ENCODE peak calls at places on chromosomes 5 and 9, in five cellular contexts. T is A549, L is GM06990, E is Caco-2, W is choroid plexus epithelial cell. G is an unnamed sample.
A peak's percentile ranks its signal among the peaks of the same experiment; 100 is the strongest.

GRCh38 chr5:134500699-134501430 is 24.6 kb upstream of the JADE2 start:
- DNase-seq in T (no peak), E (no peak), L (no peak), W (no peak), G (no peak)

GRCh38 chr9:35476596-35476995 is 13.3 kb upstream of the RUSC2 start:
- DNase-seq in L (no peak), T (no peak), E (no peak), W (no peak), G (no peak)

GRCh38 chr5:14428302-14429081 is 153.1 kb upstream of the OTULINL start:
- DNase-seq in L (no peak), T (no peak), W (peak; percentile 74), E (no peak), G (no peak)

GRCh38 chr9:93827545-93828330 is 127.4 kb downstream of the BARX1 start:
- DNase-seq in T (peak; percentile 62), L (peak; percentile 43), E (peak; percentile 43), W (peak; percentile 61), G (peak; percentile 10)

GRCh38 chr9:136155576-136155975 is 36.9 kb upstream of the TMEM250 start:
- DNase-seq in L (no peak), T (no peak), E (no peak), W (no peak), G (no peak)

GRCh38 chr5:53426517-53426839 is 54.0 kb upstream of the FST start:
- DNase-seq in W (no peak), L (no peak), T (no peak), E (no peak), G (no peak)

GRCh38 chr9:136537411-136537810 is 8.4 kb downstream of the NOTCH1 start:
- DNase-seq in W (no peak), L (no peak), E (no peak), T (no peak), G (no peak)

GRCh38 chr5:136686192-136686872 is 321.0 kb upstream of the TRPC7 start:
- DNase-seq in L (no peak), W (peak; percentile 80), E (peak; percentile 36), T (peak; percentile 27), G (no peak)

GRCh38 chr5:116453920-116454319 is 120.7 kb downstream of the SEMA6A start:
- DNase-seq in E (no peak), W (peak; percentile 21), T (no peak), L (no peak), G (no peak)

GRCh38 chr5:17991775-17992174 is 357.5 kb downstream of the TAF11L14 start:
- DNase-seq in L (no peak), E (no peak), T (no peak), W (peak; percentile 13), G (no peak)

GRCh38 chr9:99231708-99232107 is 9.6 kb downstream of the SEC61B start:
- DNase-seq in W (peak; percentile 51), L (no peak), T (peak; percentile 7), E (peak; percentile 44), G (no peak)

GRCh38 chr5:180839935-180840334 is 21.1 kb downstream of the ZFP62 start:
- DNase-seq in W (no peak), E (no peak), L (no peak), T (no peak), G (no peak)

GRCh38 chr9:122186301-122186700 is 26.6 kb downstream of the MORN5 start:
- DNase-seq in W (no peak), T (no peak), L (no peak), E (peak; percentile 28), G (no peak)
- TF ChIP-seq CTCF in W (no peak), T (no peak), L (no peak), E (no peak), G (no peak)

GRCh38 chr5:149113669-149114068 is 27.6 kb upstream of the ABLIM3 start:
- DNase-seq in T (no peak), E (no peak), W (peak; percentile 78), L (no peak), G (peak; percentile 46)

GRCh38 chr5:149114403-149115312 is 26.6 kb upstream of the ABLIM3 start:
- DNase-seq in T (peak; percentile 75), W (peak; percentile 92), L (peak; percentile 1), E (peak; percentile 79), G (peak; percentile 69)

GRCh38 chr5:149118463-149118862 is 22.8 kb upstream of the ABLIM3 start:
- DNase-seq in W (no peak), T (no peak), E (no peak), L (no peak), G (no peak)

GRCh38 chr5:149121145-149121544 is 20.1 kb upstream of the ABLIM3 start:
- DNase-seq in E (no peak), T (no peak), W (no peak), L (no peak), G (no peak)

GRCh38 chr5:149117970-149118369 is 23.3 kb upstream of the ABLIM3 start:
- DNase-seq in T (no peak), E (no peak), L (no peak), W (no peak), G (no peak)
- TF ChIP-seq CTCF in T (no peak), E (no peak), L (no peak), W (no peak), G (no peak)

GRCh38 chr5:31478901-31479300 is 53.0 kb downstream of the DROSHA start:
- DNase-seq in L (no peak), E (no peak), W (peak; percentile 39), T (no peak), G (no peak)

GRCh38 chr5:31479706-31480105 is 52.2 kb downstream of the DROSHA start:
- DNase-seq in W (no peak), T (no peak), L (no peak), E (no peak), G (no peak)

GRCh38 chr5:31477971-31478370 is 53.9 kb downstream of the DROSHA start:
- DNase-seq in E (no peak), T (no peak), L (no peak), W (no peak), G (no peak)

GRCh38 chr5:31476607-31477200 is 55.2 kb downstream of the DROSHA start:
- DNase-seq in E (no peak), L (no peak), T (no peak), W (no peak), G (no peak)

DNA sequence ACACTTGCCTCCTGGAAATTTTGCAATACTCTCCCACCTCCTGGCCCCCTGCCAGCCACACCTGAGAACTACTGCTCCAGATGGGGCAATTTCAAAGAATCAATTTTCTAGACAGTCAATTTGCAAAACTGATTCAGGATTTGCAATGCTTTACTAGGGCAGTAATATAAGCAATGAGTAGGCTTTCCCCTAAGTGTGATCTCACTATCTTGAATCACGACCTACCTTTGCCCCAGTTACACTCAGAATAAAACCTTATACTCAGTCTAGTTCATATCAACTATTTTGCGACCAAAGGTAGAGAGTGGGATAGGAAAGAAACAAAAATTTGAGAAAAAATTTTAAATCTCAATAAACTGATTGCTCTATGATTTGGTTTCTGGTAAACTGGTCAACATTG is 54.4 kb downstream of the DROSHA start:
- DNase-seq in W (no peak), T (no peak), L (no peak), E (no peak), G (no peak)
- TF ChIP-seq CTCF in W (no peak), T (no peak), L (no peak), E (no peak), G (no peak)

GRCh38 chr9:128809831-128810230 is 8.5 kb upstream of the ENDOG start:
- DNase-seq in W (no peak), T (no peak), L (no peak), E (no peak), G (no peak)
- TF ChIP-seq CTCF in W (peak; percentile 12), T (no peak), L (no peak), E (no peak), G (no peak)

GRCh38 chr5:67339219-67339767 is 142.7 kb upstream of the CD180 start:
- DNase-seq in T (no peak), W (no peak), L (no peak), E (no peak), G (no peak)

GRCh38 chr5:67341478-67341877 is 144.9 kb upstream of the CD180 start:
- DNase-seq in L (no peak), W (no peak), T (no peak), E (no peak), G (no peak)

GRCh38 chr5:67337751-67338150 is 141.2 kb upstream of the CD180 start:
- DNase-seq in E (no peak), T (no peak), W (no peak), L (no peak), G (no peak)

GRCh38 chr5:67335391-67335790 is 138.8 kb upstream of the CD180 start:
- DNase-seq in W (no peak), T (no peak), E (no peak), L (no peak), G (no peak)

GRCh38 chr5:67338416-67338815 is 141.8 kb upstream of the CD180 start:
- DNase-seq in W (peak; percentile 28), L (no peak), E (no peak), T (no peak), G (no peak)
- TF ChIP-seq CTCF in W (no peak), L (no peak), E (no peak), T (no peak), G (no peak)

GRCh38 chr5:59538080-59538479 is 355.4 kb downstream of the PDE4D start:
- DNase-seq in L (no peak), T (no peak), E (no peak), W (no peak), G (no peak)
- TF ChIP-seq CTCF in L (no peak), T (no peak), E (no peak), W (no peak), G (no peak)

GRCh38 chr5:3301316-3301715 is 294.3 kb upstream of the IRX1 start:
- DNase-seq in E (no peak), T (no peak), L (no peak), W (no peak), G (no peak)
- TF ChIP-seq CTCF in E (no peak), T (no peak), L (no peak), W (no peak), G (no peak)

GRCh38 chr9:90979614-90980013 is 178.0 kb downstream of the SYK start:
- DNase-seq in T (no peak), L (no peak), W (no peak), E (no peak), G (no peak)
- TF ChIP-seq CTCF in T (no peak), L (no peak), W (no peak), E (no peak), G (no peak)

DNA sequence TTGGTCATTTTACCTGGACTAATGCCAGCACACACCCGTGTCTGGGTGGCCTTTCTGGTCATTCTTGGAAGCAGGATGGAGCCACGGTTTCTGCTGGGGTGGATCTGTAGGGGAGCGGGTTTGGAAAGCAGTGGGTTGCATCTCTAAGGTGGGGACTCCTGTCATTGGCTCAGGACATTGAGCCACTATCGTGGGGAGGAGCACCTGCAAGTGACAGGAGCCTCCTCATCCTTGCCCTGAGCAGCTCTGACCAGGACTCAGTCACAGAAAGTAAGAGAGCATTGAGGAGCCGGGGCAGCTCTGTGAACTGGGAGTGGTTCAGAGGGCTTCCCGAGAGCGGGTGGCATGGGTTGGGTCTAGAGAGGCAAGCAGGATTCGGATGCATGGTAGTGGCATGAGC is 3.7 kb downstream of the B4GALT7 start:
- DNase-seq in E (no peak), T (no peak), W (no peak), L (no peak), G (no peak)
- TF ChIP-seq CTCF in E (no peak), T (no peak), W (no peak), L (no peak), G (no peak)

GRCh38 chr9:16039103-16039987 is 486.5 kb downstream of the CCDC171 start:
- DNase-seq in E (no peak), W (peak; percentile 82), L (no peak), T (no peak), G (no peak)
- TF ChIP-seq CTCF in E (no peak), W (peak; percentile 60), L (peak; percentile 47), T (no peak), G (peak; percentile 56)

G was measured in AG04450.